ENCODE peak calls at places on chromosomes 5 and 9, in ten cellular contexts. One of them, this sample, is unnamed.

GRCh38 chr5:172429201-172429940 is 25.0 kb downstream of the SH3PXD2B start:
- DNase-seq in uterus: peak
- DNase-seq in vagina: no peak
- DNase-seq in stomach: no peak
- DNase-seq in ovary: peak
- DNase-seq in A549: no peak
- DNase-seq in NB4: peak
- DNase-seq in IMR-90: peak
- DNase-seq in heart left ventricle: no peak
- DNase-seq in HCT116: no peak
- DNase-seq in this sample: no peak

GRCh38 chr5:168830833-168831232 is 251.7 kb upstream of the PANK3 start:
- DNase-seq in uterus: no peak
- DNase-seq in vagina: no peak
- DNase-seq in stomach: no peak
- DNase-seq in ovary: no peak
- DNase-seq in A549: no peak
- DNase-seq in NB4: no peak
- DNase-seq in IMR-90: no peak
- DNase-seq in heart left ventricle: no peak
- DNase-seq in HCT116: no peak
- DNase-seq in this sample: no peak

GRCh38 chr5:10317825-10318682 is 10.4 kb upstream of the CMBL start:
- DNase-seq in uterus: no peak
- DNase-seq in vagina: no peak
- DNase-seq in stomach: no peak
- DNase-seq in ovary: no peak
- DNase-seq in A549: no peak
- DNase-seq in NB4: peak
- DNase-seq in IMR-90: no peak
- DNase-seq in heart left ventricle: no peak
- DNase-seq in HCT116: no peak
- DNase-seq in this sample: no peak

GRCh38 chr5:6361101-6361500 is 17.2 kb downstream of the MED10 start:
- DNase-seq in uterus: no peak
- DNase-seq in vagina: no peak
- DNase-seq in stomach: no peak
- DNase-seq in ovary: no peak
- DNase-seq in A549: no peak
- DNase-seq in NB4: no peak
- DNase-seq in IMR-90: no peak
- DNase-seq in heart left ventricle: no peak
- DNase-seq in HCT116: no peak
- DNase-seq in this sample: no peak

GRCh38 chr9:86099695-86100364 is 472 bp upstream of the GOLM1 start:
- DNase-seq in uterus: peak
- DNase-seq in vagina: no peak
- DNase-seq in stomach: peak
- DNase-seq in ovary: peak
- DNase-seq in A549: peak
- DNase-seq in NB4: peak
- DNase-seq in IMR-90: peak
- DNase-seq in heart left ventricle: peak
- DNase-seq in HCT116: peak
- DNase-seq in this sample: no peak

GRCh38 chr9:108850293-108850897 is 5.4 kb downstream of the ACTL7B start:
- DNase-seq in uterus: no peak
- DNase-seq in vagina: no peak
- DNase-seq in stomach: no peak
- DNase-seq in ovary: no peak
- DNase-seq in A549: peak
- DNase-seq in NB4: peak
- DNase-seq in IMR-90: peak
- DNase-seq in heart left ventricle: no peak
- DNase-seq in HCT116: peak
- DNase-seq in this sample: no peak

GRCh38 chr5:139900546-139901250 is 105.1 kb downstream of the PSD2 start:
- DNase-seq in uterus: no peak
- DNase-seq in vagina: no peak
- DNase-seq in stomach: no peak
- DNase-seq in ovary: no peak
- DNase-seq in A549: no peak
- DNase-seq in NB4: no peak
- DNase-seq in IMR-90: no peak
- DNase-seq in heart left ventricle: no peak
- DNase-seq in HCT116: no peak
- DNase-seq in this sample: no peak

GRCh38 chr9:70407081-70407503 is 7.4 kb downstream of the KLF9 start:
- DNase-seq in uterus: no peak
- DNase-seq in vagina: no peak
- DNase-seq in stomach: no peak
- DNase-seq in ovary: no peak
- DNase-seq in A549: peak
- DNase-seq in NB4: no peak
- DNase-seq in IMR-90: peak
- DNase-seq in heart left ventricle: no peak
- DNase-seq in HCT116: no peak
- DNase-seq in this sample: no peak

DNA sequence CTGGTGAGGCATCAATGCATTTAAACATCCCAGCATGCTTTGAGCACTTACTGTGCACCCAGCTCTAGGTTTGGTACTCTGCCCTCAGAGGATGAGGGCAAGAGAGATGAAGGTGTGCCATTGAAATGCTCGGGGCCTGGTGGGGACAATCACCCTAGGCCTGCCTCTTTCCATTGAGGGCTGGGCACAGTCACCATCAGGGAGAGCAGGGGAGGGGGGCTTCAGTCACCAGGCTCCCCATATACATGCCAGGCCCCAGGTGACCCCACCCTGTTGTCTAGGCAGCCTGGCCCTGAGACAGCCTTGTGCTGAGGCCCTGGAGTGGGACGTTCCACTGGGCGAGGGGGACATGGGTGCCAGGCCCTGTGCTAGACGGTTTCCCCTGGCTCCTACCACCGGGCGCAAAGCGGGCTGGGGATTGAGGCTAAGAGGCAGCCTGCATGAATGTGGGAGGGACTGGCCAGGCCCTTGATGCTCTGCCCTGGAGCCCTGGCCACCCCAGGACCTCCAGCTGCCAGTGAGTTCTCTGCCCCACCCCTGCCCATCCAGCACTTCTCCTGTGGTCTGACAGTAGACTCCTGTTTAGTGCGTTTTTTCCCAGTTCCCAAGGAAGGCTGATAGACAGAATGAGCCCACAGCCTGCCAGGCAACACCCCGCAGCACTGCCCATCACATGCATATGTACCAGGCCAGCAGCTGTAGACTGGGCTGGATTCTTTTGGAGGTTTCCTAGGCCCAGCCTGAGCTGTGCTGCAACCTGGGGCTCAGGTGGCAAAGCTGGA is 18.9 kb downstream of the TCF7 start:
- DNase-seq in uterus: peak
- DNase-seq in vagina: no peak
- DNase-seq in stomach: no peak
- DNase-seq in ovary: peak
- DNase-seq in A549: no peak
- DNase-seq in NB4: no peak
- DNase-seq in IMR-90: no peak
- DNase-seq in heart left ventricle: no peak
- DNase-seq in HCT116: no peak
- DNase-seq in this sample: no peak
- TF ChIP-seq POLR2A in uterus: no peak
- TF ChIP-seq POLR2A in vagina: no peak
- TF ChIP-seq POLR2A in stomach: no peak
- TF ChIP-seq POLR2A in ovary: no peak
- TF ChIP-seq POLR2A in A549: no peak
- TF ChIP-seq POLR2A in NB4: no peak
- TF ChIP-seq POLR2A in IMR-90: no peak
- TF ChIP-seq POLR2A in heart left ventricle: no peak
- TF ChIP-seq POLR2A in HCT116: no peak
- TF ChIP-seq POLR2A in this sample: no peak

GRCh38 chr9:101419863-101420262 is 15.7 kb downstream of the ALDOB start:
- DNase-seq in uterus: no peak
- DNase-seq in vagina: no peak
- DNase-seq in stomach: no peak
- DNase-seq in ovary: no peak
- DNase-seq in A549: no peak
- DNase-seq in NB4: no peak
- DNase-seq in IMR-90: no peak
- DNase-seq in heart left ventricle: no peak
- DNase-seq in HCT116: no peak
- DNase-seq in this sample: no peak
- H3K4me3 ChIP-seq in uterus: no peak
- H3K4me3 ChIP-seq in vagina: no peak
- H3K4me3 ChIP-seq in stomach: no peak
- H3K4me3 ChIP-seq in ovary: no peak
- H3K4me3 ChIP-seq in A549: no peak
- H3K4me3 ChIP-seq in NB4: no peak
- H3K4me3 ChIP-seq in IMR-90: no peak
- H3K4me3 ChIP-seq in heart left ventricle: no peak
- H3K4me3 ChIP-seq in HCT116: no peak
- H3K4me3 ChIP-seq in this sample: no peak

GRCh38 chr9:125659954-125660353 is 47.1 kb downstream of the MAPKAP1 start:
- DNase-seq in uterus: no peak
- DNase-seq in vagina: no peak
- DNase-seq in stomach: no peak
- DNase-seq in ovary: no peak
- DNase-seq in A549: no peak
- DNase-seq in NB4: no peak
- DNase-seq in IMR-90: peak
- DNase-seq in heart left ventricle: no peak
- DNase-seq in HCT116: no peak
- DNase-seq in this sample: no peak

GRCh38 chr9:125663127-125663526 is 43.9 kb downstream of the MAPKAP1 start:
- DNase-seq in uterus: no peak
- DNase-seq in vagina: no peak
- DNase-seq in stomach: no peak
- DNase-seq in ovary: no peak
- DNase-seq in A549: peak
- DNase-seq in NB4: peak
- DNase-seq in IMR-90: peak
- DNase-seq in heart left ventricle: no peak
- DNase-seq in HCT116: peak
- DNase-seq in this sample: no peak

GRCh38 chr9:125660557-125660956 is 46.5 kb downstream of the MAPKAP1 start:
- DNase-seq in uterus: no peak
- DNase-seq in vagina: no peak
- DNase-seq in stomach: no peak
- DNase-seq in ovary: no peak
- DNase-seq in A549: no peak
- DNase-seq in NB4: no peak
- DNase-seq in IMR-90: no peak
- DNase-seq in heart left ventricle: no peak
- DNase-seq in HCT116: no peak
- DNase-seq in this sample: no peak

GRCh38 chr9:125655691-125656410 is 51.2 kb downstream of the MAPKAP1 start:
- DNase-seq in uterus: no peak
- DNase-seq in vagina: no peak
- DNase-seq in stomach: no peak
- DNase-seq in ovary: no peak
- DNase-seq in A549: no peak
- DNase-seq in NB4: no peak
- DNase-seq in IMR-90: peak
- DNase-seq in heart left ventricle: no peak
- DNase-seq in HCT116: no peak
- DNase-seq in this sample: no peak

DNA sequence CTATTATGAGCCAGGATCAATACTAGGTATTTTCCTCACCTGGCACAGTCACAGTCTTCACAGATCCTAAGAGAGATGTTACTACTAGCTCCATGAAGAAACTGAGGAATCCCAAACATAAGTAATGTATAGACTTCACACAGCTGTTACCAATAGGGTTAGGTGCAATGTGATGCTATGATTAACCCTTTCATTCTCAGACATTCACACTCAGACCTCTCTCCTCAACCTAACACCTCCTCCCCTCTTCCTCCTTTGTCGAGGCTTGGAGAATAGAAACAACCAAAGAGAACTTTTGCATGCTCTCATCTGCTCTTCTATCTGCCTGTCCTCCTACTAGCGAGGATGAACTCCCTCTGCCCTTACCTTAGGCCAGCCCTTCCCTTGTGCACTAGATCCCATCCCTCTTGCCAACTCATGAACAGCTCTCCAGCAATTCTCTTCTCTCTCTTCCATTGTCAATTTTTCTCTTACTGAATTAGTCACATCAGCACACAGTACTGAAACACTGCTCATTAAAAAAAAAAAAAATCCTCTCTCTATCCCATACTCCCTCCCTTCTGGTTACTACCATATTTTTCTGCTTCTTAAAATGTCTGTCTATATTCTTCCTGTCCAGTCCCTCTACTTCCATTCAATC is 47.7 kb downstream of the MAPKAP1 start:
- DNase-seq in uterus: no peak
- DNase-seq in vagina: no peak
- DNase-seq in stomach: no peak
- DNase-seq in ovary: no peak
- DNase-seq in A549: no peak
- DNase-seq in NB4: no peak
- DNase-seq in IMR-90: peak
- DNase-seq in heart left ventricle: no peak
- DNase-seq in HCT116: no peak
- DNase-seq in this sample: no peak
- TF ChIP-seq POLR2A in uterus: no peak
- TF ChIP-seq POLR2A in vagina: no peak
- TF ChIP-seq POLR2A in stomach: no peak
- TF ChIP-seq POLR2A in ovary: no peak
- TF ChIP-seq POLR2A in A549: no peak
- TF ChIP-seq POLR2A in NB4: no peak
- TF ChIP-seq POLR2A in IMR-90: no peak
- TF ChIP-seq POLR2A in heart left ventricle: no peak
- TF ChIP-seq POLR2A in HCT116: no peak
- TF ChIP-seq POLR2A in this sample: no peak

GRCh38 chr5:100771181-100771580 is 131.9 kb downstream of the ST8SIA4 start:
- DNase-seq in uterus: no peak
- DNase-seq in vagina: no peak
- DNase-seq in stomach: no peak
- DNase-seq in ovary: no peak
- DNase-seq in A549: no peak
- DNase-seq in NB4: no peak
- DNase-seq in IMR-90: no peak
- DNase-seq in heart left ventricle: no peak
- DNase-seq in HCT116: no peak
- DNase-seq in this sample: no peak

GRCh38 chr5:100777680-100778281 is 125.3 kb downstream of the ST8SIA4 start:
- DNase-seq in uterus: no peak
- DNase-seq in vagina: no peak
- DNase-seq in stomach: no peak
- DNase-seq in ovary: no peak
- DNase-seq in A549: peak
- DNase-seq in NB4: peak
- DNase-seq in IMR-90: peak
- DNase-seq in heart left ventricle: peak
- DNase-seq in HCT116: peak
- DNase-seq in this sample: no peak

GRCh38 chr5:100776244-100776643 is 126.8 kb downstream of the ST8SIA4 start:
- DNase-seq in uterus: no peak
- DNase-seq in vagina: no peak
- DNase-seq in stomach: no peak
- DNase-seq in ovary: no peak
- DNase-seq in A549: no peak
- DNase-seq in NB4: no peak
- DNase-seq in IMR-90: peak
- DNase-seq in heart left ventricle: no peak
- DNase-seq in HCT116: no peak
- DNase-seq in this sample: no peak

GRCh38 chr5:100772011-100772410 is 131.1 kb downstream of the ST8SIA4 start:
- DNase-seq in uterus: no peak
- DNase-seq in vagina: no peak
- DNase-seq in stomach: no peak
- DNase-seq in ovary: no peak
- DNase-seq in A549: no peak
- DNase-seq in NB4: no peak
- DNase-seq in IMR-90: no peak
- DNase-seq in heart left ventricle: no peak
- DNase-seq in HCT116: no peak
- DNase-seq in this sample: no peak

DNA sequence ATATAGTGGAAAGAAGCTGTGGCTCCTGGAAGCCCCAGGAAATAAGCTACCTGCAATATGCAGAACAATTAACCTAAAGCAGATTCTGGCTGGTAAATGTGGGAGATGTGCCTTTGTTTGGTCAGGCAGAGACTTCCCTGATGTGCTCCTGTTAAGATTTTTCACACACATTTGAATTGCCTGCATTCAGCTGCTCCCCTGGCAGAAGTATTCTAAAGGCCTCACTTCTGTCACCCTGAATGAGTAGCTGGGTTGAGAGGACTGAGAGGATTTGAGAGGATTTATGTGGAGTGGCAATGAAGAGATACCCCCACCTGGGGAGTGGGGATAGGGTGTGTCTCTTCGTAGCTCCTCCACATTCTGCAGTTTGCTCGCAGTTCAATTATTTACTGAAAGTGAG is 130.5 kb downstream of the ST8SIA4 start:
- DNase-seq in uterus: no peak
- DNase-seq in vagina: no peak
- DNase-seq in stomach: no peak
- DNase-seq in ovary: no peak
- DNase-seq in A549: no peak
- DNase-seq in NB4: no peak
- DNase-seq in IMR-90: no peak
- DNase-seq in heart left ventricle: no peak
- DNase-seq in HCT116: no peak
- DNase-seq in this sample: no peak
- H3K4me3 ChIP-seq in uterus: no peak
- H3K4me3 ChIP-seq in vagina: no peak
- H3K4me3 ChIP-seq in stomach: no peak
- H3K4me3 ChIP-seq in ovary: no peak
- H3K4me3 ChIP-seq in A549: no peak
- H3K4me3 ChIP-seq in NB4: no peak
- H3K4me3 ChIP-seq in IMR-90: no peak
- H3K4me3 ChIP-seq in heart left ventricle: no peak
- H3K4me3 ChIP-seq in HCT116: no peak
- H3K4me3 ChIP-seq in this sample: no peak

This sample was measured in esophagus squamous epithelium.